ENCODE peak calls at places on chromosomes 13 and 19, in seven cellular contexts. One of them, this sample, is unnamed.

GRCh38 chr13:113120300-113121182 is 2.1 kb upstream of the F10 start:
- DNase-seq in thoracic aorta: no peak
- DNase-seq in GM23338: no peak
- DNase-seq in trophoblast cell: no peak
- DNase-seq in lower leg skin: no peak
- DNase-seq in A549: no peak
- DNase-seq in neuronal stem cell: no peak
- DNase-seq in this sample: no peak

GRCh38 chr13:48511621-48512232 is 21.2 kb downstream of the RCBTB2 start:
- DNase-seq in thoracic aorta: no peak
- DNase-seq in GM23338: no peak
- DNase-seq in trophoblast cell: no peak
- DNase-seq in lower leg skin: no peak
- DNase-seq in A549: no peak
- DNase-seq in neuronal stem cell: no peak
- DNase-seq in this sample: no peak

GRCh38 chr13:75771818-75772217 is 135.7 kb downstream of the LMO7 start:
- DNase-seq in thoracic aorta: no peak
- DNase-seq in GM23338: no peak
- DNase-seq in trophoblast cell: no peak
- DNase-seq in lower leg skin: no peak
- DNase-seq in A549: peak; percentile 61
- DNase-seq in neuronal stem cell: no peak
- DNase-seq in this sample: no peak

GRCh38 chr19:50975766-50976165 is 6.4 kb upstream of the KLK6 start:
- DNase-seq in thoracic aorta: no peak
- DNase-seq in GM23338: peak; percentile 74
- DNase-seq in trophoblast cell: no peak
- DNase-seq in lower leg skin: no peak
- DNase-seq in A549: peak; percentile 45
- DNase-seq in neuronal stem cell: no peak
- DNase-seq in this sample: peak; percentile 81

GRCh38 chr13:83286737-83287136 is 595.5 kb downstream of the SLITRK1 start:
- DNase-seq in thoracic aorta: no peak
- DNase-seq in GM23338: no peak
- DNase-seq in trophoblast cell: no peak
- DNase-seq in lower leg skin: no peak
- DNase-seq in A549: peak; percentile 6
- DNase-seq in neuronal stem cell: no peak
- DNase-seq in this sample: no peak

GRCh38 chr19:29662604-29663404 is 2.5 kb upstream of the PLEKHF1 start:
- DNase-seq in thoracic aorta: peak; percentile 56
- DNase-seq in GM23338: no peak
- DNase-seq in trophoblast cell: peak; percentile 68
- DNase-seq in lower leg skin: peak; percentile 72
- DNase-seq in A549: peak; percentile 33
- DNase-seq in neuronal stem cell: no peak
- DNase-seq in this sample: peak; percentile 23

GRCh38 chr13:112260108-112261055 is 115.8 kb upstream of the SPACA7 start:
- DNase-seq in thoracic aorta: no peak
- DNase-seq in GM23338: no peak
- DNase-seq in trophoblast cell: no peak
- DNase-seq in lower leg skin: peak; percentile 3
- DNase-seq in A549: no peak
- DNase-seq in neuronal stem cell: no peak
- DNase-seq in this sample: no peak

GRCh38 chr19:54462072-54462712 is 1.4 kb downstream of the LENG9 start:
- DNase-seq in thoracic aorta: no peak
- DNase-seq in GM23338: no peak
- DNase-seq in trophoblast cell: peak; percentile 11
- DNase-seq in lower leg skin: no peak
- DNase-seq in A549: no peak
- DNase-seq in neuronal stem cell: no peak
- DNase-seq in this sample: no peak

GRCh38 chr13:29935309-29935981 is 85.0 kb upstream of the UBL3 start:
- DNase-seq in thoracic aorta: no peak
- DNase-seq in GM23338: no peak
- DNase-seq in trophoblast cell: no peak
- DNase-seq in lower leg skin: no peak
- DNase-seq in A549: no peak
- DNase-seq in neuronal stem cell: no peak
- DNase-seq in this sample: no peak

GRCh38 chr13:112587359-112587766 is 590 bp downstream of the TUBGCP3 start:
- DNase-seq in thoracic aorta: peak; percentile 60
- DNase-seq in GM23338: peak; percentile 76
- DNase-seq in trophoblast cell: peak; percentile 81
- DNase-seq in lower leg skin: peak; percentile 74
- DNase-seq in A549: peak; percentile 69
- DNase-seq in neuronal stem cell: peak; percentile 58
- DNase-seq in this sample: peak; percentile 81

GRCh38 chr19:52065399-52065798 is 16.8 kb upstream of the ZNF432 start:
- DNase-seq in thoracic aorta: no peak
- DNase-seq in GM23338: no peak
- DNase-seq in trophoblast cell: no peak
- DNase-seq in lower leg skin: no peak
- DNase-seq in A549: no peak
- DNase-seq in neuronal stem cell: no peak
- DNase-seq in this sample: no peak

GRCh38 chr19:48558018-48558684 is 6.2 kb downstream of the SULT2B1 start:
- DNase-seq in thoracic aorta: no peak
- DNase-seq in GM23338: peak; percentile 87
- DNase-seq in trophoblast cell: peak; percentile 98
- DNase-seq in lower leg skin: peak; percentile 37
- DNase-seq in A549: peak; percentile 98
- DNase-seq in neuronal stem cell: no peak
- DNase-seq in this sample: peak; percentile 47

GRCh38 chr13:29918845-29919244 is 68.4 kb upstream of the UBL3 start:
- DNase-seq in thoracic aorta: no peak
- DNase-seq in GM23338: no peak
- DNase-seq in trophoblast cell: peak; percentile 13
- DNase-seq in lower leg skin: peak; percentile 73
- DNase-seq in A549: no peak
- DNase-seq in neuronal stem cell: no peak
- DNase-seq in this sample: no peak

GRCh38 chr19:35995655-35995993 is 636 bp downstream of the SDHAF1 start:
- DNase-seq in thoracic aorta: no peak
- DNase-seq in GM23338: peak; percentile 85
- DNase-seq in trophoblast cell: peak; percentile 51
- DNase-seq in lower leg skin: no peak
- DNase-seq in A549: peak; percentile 69
- DNase-seq in neuronal stem cell: no peak
- DNase-seq in this sample: peak; percentile 82

GRCh38 chr13:109156181-109156935 is 526.9 kb downstream of the MYO16 start:
- DNase-seq in thoracic aorta: no peak
- DNase-seq in GM23338: no peak
- DNase-seq in trophoblast cell: peak; percentile 59
- DNase-seq in lower leg skin: no peak
- DNase-seq in A549: peak; percentile 54
- DNase-seq in neuronal stem cell: no peak
- DNase-seq in this sample: peak; percentile 55
- H3K4me3 ChIP-seq in thoracic aorta: peak overlapping the region; percentile 56
- H3K4me3 ChIP-seq in GM23338: no peak overlapping the region
- H3K4me3 ChIP-seq in trophoblast cell: no peak overlapping the region
- H3K4me3 ChIP-seq in lower leg skin: no peak overlapping the region
- H3K4me3 ChIP-seq in A549: no peak overlapping the region
- H3K4me3 ChIP-seq in neuronal stem cell: no peak overlapping the region
- H3K4me3 ChIP-seq in this sample: no peak overlapping the region

GRCh38 chr13:40799508-40799907 is 10.1 kb downstream of the SLC25A15 start:
- DNase-seq in thoracic aorta: no peak
- DNase-seq in GM23338: no peak
- DNase-seq in trophoblast cell: no peak
- DNase-seq in lower leg skin: no peak
- DNase-seq in A549: no peak
- DNase-seq in neuronal stem cell: no peak
- DNase-seq in this sample: no peak
- H3K4me3 ChIP-seq in thoracic aorta: no peak overlapping the region
- H3K4me3 ChIP-seq in GM23338: no peak overlapping the region
- H3K4me3 ChIP-seq in trophoblast cell: no peak overlapping the region
- H3K4me3 ChIP-seq in lower leg skin: no peak overlapping the region
- H3K4me3 ChIP-seq in A549: no peak overlapping the region
- H3K4me3 ChIP-seq in neuronal stem cell: no peak overlapping the region
- H3K4me3 ChIP-seq in this sample: no peak overlapping the region

GRCh38 chr19:2185734-2186070 is 22.0 kb downstream of the DOT1L start:
- DNase-seq in thoracic aorta: no peak
- DNase-seq in GM23338: no peak
- DNase-seq in trophoblast cell: no peak
- DNase-seq in lower leg skin: no peak
- DNase-seq in A549: no peak
- DNase-seq in neuronal stem cell: no peak
- DNase-seq in this sample: no peak
- H3K4me3 ChIP-seq in thoracic aorta: peak overlapping the region; percentile 64
- H3K4me3 ChIP-seq in GM23338: no peak overlapping the region
- H3K4me3 ChIP-seq in trophoblast cell: no peak overlapping the region
- H3K4me3 ChIP-seq in lower leg skin: no peak overlapping the region
- H3K4me3 ChIP-seq in A549: no peak overlapping the region
- H3K4me3 ChIP-seq in neuronal stem cell: no peak overlapping the region
- H3K4me3 ChIP-seq in this sample: no peak overlapping the region

DNA sequence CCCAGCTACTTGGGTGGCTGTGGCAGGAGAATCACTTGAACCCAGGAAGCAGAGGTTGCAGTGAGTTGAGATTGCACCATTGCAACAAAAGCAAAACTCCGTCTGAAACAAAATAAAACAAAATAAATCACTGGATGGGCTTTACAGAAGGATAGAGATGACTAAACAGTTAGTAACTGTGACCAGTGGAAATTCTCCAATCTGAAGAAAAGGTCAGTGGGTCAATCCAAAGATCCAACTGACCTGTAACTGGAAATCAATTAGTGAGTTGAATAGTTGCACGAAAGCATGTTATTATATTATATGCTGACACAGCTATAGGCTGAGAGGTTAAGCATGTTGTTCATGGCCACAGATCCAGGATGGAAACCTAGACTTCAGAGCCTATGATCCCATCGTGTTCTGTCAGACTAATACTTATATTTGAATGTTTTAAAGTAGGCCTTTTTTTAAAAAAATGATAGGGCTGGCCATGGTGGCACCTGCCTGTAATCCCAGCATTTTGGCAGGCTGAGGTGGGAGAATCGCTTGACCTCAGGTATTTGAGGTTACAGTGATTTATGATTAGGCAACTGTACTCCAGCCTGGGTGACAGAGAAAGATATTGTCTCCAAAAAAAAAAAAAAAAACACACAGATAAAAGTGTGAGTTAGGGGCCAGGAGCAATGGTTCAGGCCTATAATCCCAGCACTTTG is 1.4 kb downstream of the ECH1 start:
- DNase-seq in thoracic aorta: no peak
- DNase-seq in GM23338: no peak
- DNase-seq in trophoblast cell: no peak
- DNase-seq in lower leg skin: no peak
- DNase-seq in A549: no peak
- DNase-seq in neuronal stem cell: no peak
- DNase-seq in this sample: no peak
- H3K4me3 ChIP-seq in thoracic aorta: no peak overlapping the region
- H3K4me3 ChIP-seq in GM23338: peak overlapping the region; percentile 80
- H3K4me3 ChIP-seq in trophoblast cell: no peak overlapping the region
- H3K4me3 ChIP-seq in lower leg skin: no peak overlapping the region
- H3K4me3 ChIP-seq in A549: no peak overlapping the region
- H3K4me3 ChIP-seq in neuronal stem cell: no peak overlapping the region
- H3K4me3 ChIP-seq in this sample: no peak overlapping the region

DNA sequence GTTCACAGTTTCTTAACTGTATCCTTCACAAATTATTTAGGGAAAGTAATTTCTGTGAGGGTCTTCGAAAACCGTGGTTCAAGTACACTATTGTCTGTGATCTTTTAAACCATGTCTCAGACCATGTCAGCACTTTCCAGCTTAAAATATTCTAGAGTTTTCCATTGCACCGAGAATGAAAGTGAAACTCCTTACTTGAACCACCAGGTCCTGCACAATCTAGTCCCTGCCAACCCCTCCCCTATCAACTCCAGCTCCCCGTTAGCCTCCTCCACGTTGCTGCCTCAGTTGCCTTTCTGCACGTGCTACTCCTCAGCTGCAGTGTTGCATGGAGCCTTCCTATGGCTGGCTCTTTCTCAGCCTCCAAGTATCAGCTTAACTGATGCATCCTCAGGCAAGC is 7.2 kb upstream of the STARD13 start:
- DNase-seq in thoracic aorta: no peak
- DNase-seq in GM23338: no peak
- DNase-seq in trophoblast cell: no peak
- DNase-seq in lower leg skin: no peak
- DNase-seq in A549: no peak
- DNase-seq in neuronal stem cell: no peak
- DNase-seq in this sample: no peak
- H3K4me3 ChIP-seq in thoracic aorta: peak overlapping the region; percentile 39
- H3K4me3 ChIP-seq in GM23338: no peak overlapping the region
- H3K4me3 ChIP-seq in trophoblast cell: no peak overlapping the region
- H3K4me3 ChIP-seq in lower leg skin: no peak overlapping the region
- H3K4me3 ChIP-seq in A549: no peak overlapping the region
- H3K4me3 ChIP-seq in neuronal stem cell: no peak overlapping the region
- H3K4me3 ChIP-seq in this sample: no peak overlapping the region

GRCh38 chr19:46350029-46350757 is 3.3 kb downstream of the PPP5C start:
- DNase-seq in thoracic aorta: no peak
- DNase-seq in GM23338: no peak
- DNase-seq in trophoblast cell: no peak
- DNase-seq in lower leg skin: no peak
- DNase-seq in A549: no peak
- DNase-seq in neuronal stem cell: no peak
- DNase-seq in this sample: no peak
- H3K4me3 ChIP-seq in thoracic aorta: peak overlapping the region; percentile 16
- H3K4me3 ChIP-seq in GM23338: no peak overlapping the region
- H3K4me3 ChIP-seq in trophoblast cell: no peak overlapping the region
- H3K4me3 ChIP-seq in lower leg skin: no peak overlapping the region
- H3K4me3 ChIP-seq in A549: no peak overlapping the region
- H3K4me3 ChIP-seq in neuronal stem cell: no peak overlapping the region
- H3K4me3 ChIP-seq in this sample: no peak overlapping the region

GRCh38 chr13:46178821-46179220 is 3.2 kb downstream of the LCP1 start:
- DNase-seq in thoracic aorta: no peak
- DNase-seq in GM23338: no peak
- DNase-seq in trophoblast cell: no peak
- DNase-seq in lower leg skin: no peak
- DNase-seq in A549: no peak
- DNase-seq in neuronal stem cell: no peak
- DNase-seq in this sample: no peak
- H3K4me3 ChIP-seq in thoracic aorta: peak overlapping the region; percentile 48
- H3K4me3 ChIP-seq in GM23338: no peak overlapping the region
- H3K4me3 ChIP-seq in trophoblast cell: no peak overlapping the region
- H3K4me3 ChIP-seq in lower leg skin: no peak overlapping the region
- H3K4me3 ChIP-seq in A549: no peak overlapping the region
- H3K4me3 ChIP-seq in neuronal stem cell: no peak overlapping the region
- H3K4me3 ChIP-seq in this sample: no peak overlapping the region

DNA sequence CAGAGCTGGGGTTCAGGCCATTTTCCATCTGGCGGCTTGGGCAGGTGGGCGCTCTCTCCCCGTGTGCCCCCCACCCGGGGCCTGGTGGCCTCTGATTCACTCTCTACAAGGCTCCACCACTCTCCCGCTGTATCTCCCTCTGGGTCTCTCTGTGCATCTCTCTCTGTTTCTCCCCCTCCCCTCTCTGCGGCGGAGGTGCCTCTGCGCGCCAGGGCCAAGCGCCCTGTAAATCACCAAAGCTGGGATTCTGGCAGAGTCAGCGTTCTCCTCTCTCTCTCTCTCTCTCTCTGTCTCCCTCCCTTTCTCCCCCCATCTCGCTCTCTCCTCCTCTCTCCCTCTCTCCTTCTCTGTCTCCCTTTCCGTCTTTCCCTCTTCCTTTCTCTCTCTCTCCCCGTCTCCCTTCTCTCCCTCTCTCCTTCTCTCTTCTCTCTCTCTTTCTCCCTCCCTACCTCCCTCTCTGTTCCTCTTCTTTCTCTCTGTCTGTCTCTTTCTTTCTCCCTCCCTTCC is 3.9 kb downstream of the NFIC start:
- DNase-seq in thoracic aorta: no peak
- DNase-seq in GM23338: peak; percentile 64
- DNase-seq in trophoblast cell: no peak
- DNase-seq in lower leg skin: no peak
- DNase-seq in A549: no peak
- DNase-seq in neuronal stem cell: no peak
- DNase-seq in this sample: no peak
- H3K4me3 ChIP-seq in thoracic aorta: peak overlapping the region; percentile 99
- H3K4me3 ChIP-seq in GM23338: peak overlapping the region; percentile 52
- H3K4me3 ChIP-seq in trophoblast cell: no peak overlapping the region
- H3K4me3 ChIP-seq in lower leg skin: peak overlapping the region; percentile 5
- H3K4me3 ChIP-seq in A549: peak overlapping the region; percentile 83
- H3K4me3 ChIP-seq in neuronal stem cell: no peak overlapping the region
- H3K4me3 ChIP-seq in this sample: no peak overlapping the region

GRCh38 chr19:46697142-46697960 is 19.6 kb downstream of the PRKD2 start:
- DNase-seq in thoracic aorta: peak; percentile 59
- DNase-seq in GM23338: peak; percentile 99
- DNase-seq in trophoblast cell: peak; percentile 77
- DNase-seq in lower leg skin: peak; percentile 87
- DNase-seq in A549: peak; percentile 84
- DNase-seq in neuronal stem cell: peak; percentile 89
- DNase-seq in this sample: peak; percentile 98
- H3K4me3 ChIP-seq in thoracic aorta: peak overlapping the region; percentile 39
- H3K4me3 ChIP-seq in GM23338: peak overlapping the region; percentile 49
- H3K4me3 ChIP-seq in trophoblast cell: no peak overlapping the region
- H3K4me3 ChIP-seq in lower leg skin: no peak overlapping the region
- H3K4me3 ChIP-seq in A549: no peak overlapping the region
- H3K4me3 ChIP-seq in neuronal stem cell: peak overlapping the region; percentile 70
- H3K4me3 ChIP-seq in this sample: no peak overlapping the region